ENCODE peak calls at places on chromosomes 5 and 9, in four cellular contexts. U, B, C and Z are unnamed samples.

GRCh38 chr9:18393340-18394130 is 80.4 kb upstream of the ADAMTSL1 start:
- DNase-seq in U (no peak), B (peak; percentile 1), C (no peak), Z (peak; percentile 32)

GRCh38 chr9:22817181-22817580 is 370.6 kb downstream of the DMRTA1 start:
- DNase-seq in U (no peak), B (no peak), C (no peak), Z (no peak)

GRCh38 chr5:172294831-172295230 is 11.3 kb upstream of the UBTD2 start:
- DNase-seq in U (no peak), B (peak; percentile 67), C (no peak), Z (no peak)

GRCh38 chr5:113199122-113199905 is 222.7 kb downstream of the DCP2 start:
- DNase-seq in U (no peak), B (no peak), C (no peak), Z (no peak)

GRCh38 chr9:137062384-137062783 is 8.0 kb downstream of the SAPCD2 start:
- DNase-seq in U (no peak), B (no peak), C (no peak), Z (no peak)

GRCh38 chr5:169201597-169201996 is 99.3 kb downstream of the SLIT3 start:
- DNase-seq in U (no peak), B (no peak), C (peak; percentile 30), Z (no peak)

GRCh38 chr5:53469946-53470687 is 10.3 kb upstream of the FST start:
- DNase-seq in U (no peak), B (no peak), C (no peak), Z (no peak)

GRCh38 chr9:129177443-129177790 is 644 bp downstream of the IER5L start:
- DNase-seq in U (no peak), B (no peak), C (peak; percentile 52), Z (peak; percentile 39)

GRCh38 chr5:134547579-134547978 is 22.1 kb downstream of the JADE2 start:
- DNase-seq in U (no peak), B (no peak), C (no peak), Z (no peak)

GRCh38 chr9:6938447-6938846 is 180.7 kb downstream of the KDM4C start:
- DNase-seq in U (no peak), B (peak; percentile 36), C (no peak), Z (no peak)

GRCh38 chr5:58156354-58156753 is 303.5 kb downstream of the PLK2 start:
- DNase-seq in U (no peak), B (no peak), C (no peak), Z (no peak)

GRCh38 chr5:37005252-37005651 is 128.7 kb downstream of the NIPBL start:
- DNase-seq in U (no peak), B (no peak), C (no peak), Z (no peak)

GRCh38 chr5:119328753-119329602 is 26.8 kb upstream of the TNFAIP8 start:
- DNase-seq in U (no peak), B (no peak), C (no peak), Z (no peak)

GRCh38 chr5:132822650-132823480 is 7.6 kb downstream of the SHROOM1 start:
- DNase-seq in U (no peak), B (no peak), C (no peak), Z (no peak)

GRCh38 chr5:945691-946541 is 53.2 kb downstream of the TRIP13 start:
- DNase-seq in U (no peak), B (no peak), C (no peak), Z (no peak)

GRCh38 chr9:126407125-126407870 is 80.7 kb downstream of the MVB12B start:
- DNase-seq in U (no peak), B (no peak), C (no peak), Z (no peak)

GRCh38 chr5:140293091-140293996 is 9.6 kb downstream of the PFDN1 start:
- DNase-seq in U (no peak), B (peak; percentile 65), C (no peak), Z (no peak)

GRCh38 chr5:17305964-17306725 is 88.7 kb downstream of the BASP1 start:
- DNase-seq in U (no peak), B (peak; percentile 9), C (no peak), Z (peak; percentile 49)

GRCh38 chr9:133023117-133023890 is 7.5 kb upstream of the GTF3C5 start:
- DNase-seq in U (peak; percentile 23), B (no peak), C (no peak), Z (no peak)

GRCh38 chr9:7342229-7342628 is 457.3 kb downstream of the DMAC1 start:
- DNase-seq in U (no peak), B (no peak), C (no peak), Z (no peak)

GRCh38 chr9:21919377-21920362 is 74.5 kb downstream of the CDKN2A start:
- DNase-seq in U (peak; percentile 13), B (peak; percentile 1), C (no peak), Z (peak; percentile 21)

GRCh38 chr5:56183507-56183906 is 49.6 kb downstream of the ANKRD55 start:
- DNase-seq in U (no peak), B (peak; percentile 36), C (no peak), Z (no peak)

GRCh38 chr9:114174876-114175771 is 19.8 kb downstream of the COL27A1 start:
- DNase-seq in U (no peak), B (peak; percentile 99), C (no peak), Z (no peak)

GRCh38 chr5:93221773-93222172 is 359.2 kb downstream of the NR2F1-AS1 start:
- DNase-seq in U (no peak), B (no peak), C (no peak), Z (no peak)

GRCh38 chr9:77901038-77901437 is 130.6 kb downstream of the GNAQ start:
- DNase-seq in U (no peak), B (no peak), C (no peak), Z (no peak)

GRCh38 chr9:108080285-108080684 is 590.7 kb upstream of the KLF4 start:
- DNase-seq in U (no peak), B (no peak), C (no peak), Z (no peak)

GRCh38 chr9:972512-973294 is 3.8 kb upstream of the DMRT3 start:
- DNase-seq in U (no peak), B (no peak), C (no peak), Z (no peak)

GRCh38 chr5:167699434-167699833 is 592.0 kb upstream of the WWC1 start:
- DNase-seq in U (no peak), B (no peak), C (no peak), Z (peak; percentile 50)

GRCh38 chr9:75265525-75265972 is 177.2 kb downstream of the OSTF1 start:
- DNase-seq in U (no peak), B (peak; percentile 30), C (peak; percentile 38), Z (peak; percentile 55)
- TF ChIP-seq FOXM1 in U (no peak), B (no peak), C (no peak), Z (no peak)

DNA sequence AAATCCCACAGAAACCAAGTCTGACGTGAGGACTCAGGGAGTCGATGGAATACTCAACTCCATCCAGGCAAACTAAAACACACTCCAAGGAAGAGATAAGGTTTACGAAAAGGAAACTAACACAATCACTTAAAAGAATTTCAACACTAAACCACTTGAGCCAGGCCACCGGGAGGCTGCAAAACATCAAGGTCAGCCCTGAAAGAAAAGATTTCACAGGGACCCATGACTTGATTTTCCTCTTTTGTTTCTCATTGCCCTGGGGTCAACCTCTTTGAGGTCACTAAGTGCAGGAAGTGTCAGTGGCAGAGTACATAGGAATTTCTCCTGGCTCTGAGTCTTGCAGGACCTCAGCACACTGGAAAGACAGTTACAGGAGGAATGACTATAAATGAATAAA is 77.8 kb upstream of the TARS1 start:
- DNase-seq in U (no peak), B (no peak), C (no peak), Z (no peak)
- TF ChIP-seq FOXK2 in U (no peak), B (no peak), C (no peak), Z (no peak)

DNA sequence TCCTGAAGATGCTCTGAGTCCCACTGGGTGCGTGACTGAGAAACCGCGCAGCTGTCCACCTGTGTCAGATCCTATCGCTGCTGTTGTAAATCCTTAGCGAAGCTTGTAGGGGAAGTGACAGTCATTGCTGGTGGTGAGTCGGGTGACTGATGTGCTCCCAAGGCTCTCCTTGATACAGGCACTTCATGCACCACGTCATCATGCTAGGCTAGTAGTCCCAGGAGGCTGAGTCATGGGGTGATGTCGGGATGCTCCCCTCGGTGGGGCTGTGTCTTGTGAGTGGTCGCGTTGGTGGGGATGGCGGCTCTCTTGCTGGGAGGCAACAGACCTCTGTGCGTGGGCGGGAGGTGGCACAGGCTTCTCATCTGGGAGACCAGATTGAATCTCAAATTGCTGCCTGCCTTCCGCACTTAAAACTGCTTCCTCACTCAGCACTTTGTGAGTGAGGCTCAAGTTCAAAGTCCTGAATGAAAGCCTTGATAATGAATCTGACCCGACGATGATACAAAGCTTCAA is 84.7 kb downstream of the CSNK1A1 start:
- DNase-seq in U (no peak), B (no peak), C (peak; percentile 86), Z (no peak)
- TF ChIP-seq FOXM1 in U (no peak), B (no peak), C (no peak), Z (no peak)

GRCh38 chr9:95057121-95057520 is 260.4 kb downstream of the FANCC start:
- DNase-seq in U (no peak), B (no peak), C (no peak), Z (no peak)
- TF ChIP-seq FOXK2 in U (no peak), B (no peak), C (no peak), Z (no peak)

GRCh38 chr9:134204991-134205578 is 40.7 kb upstream of the RNU6ATAC start:
- DNase-seq in U (no peak), B (peak; percentile 41), C (no peak), Z (no peak)

GRCh38 chr9:134206317-134207300 is 42.2 kb upstream of the RNU6ATAC start:
- DNase-seq in U (no peak), B (no peak), C (no peak), Z (no peak)

GRCh38 chr9:134204041-134204440 is 39.7 kb upstream of the RNU6ATAC start:
- DNase-seq in U (no peak), B (no peak), C (no peak), Z (no peak)

GRCh38 chr9:134203224-134203623 is 38.9 kb upstream of the RNU6ATAC start:
- DNase-seq in U (no peak), B (no peak), C (no peak), Z (no peak)

GRCh38 chr9:134205636-134206316 is 41.4 kb upstream of the RNU6ATAC start:
- DNase-seq in U (no peak), B (no peak), C (peak; percentile 76), Z (no peak)
- TF ChIP-seq FOXM1 in U (no peak), B (no peak), C (no peak), Z (no peak)

GRCh38 chr9:127943746-127944145 is 6.1 kb upstream of the DPM2 start:
- DNase-seq in U (no peak), B (peak; percentile 61), C (peak; percentile 84), Z (peak; percentile 88)
- TF ChIP-seq FOXK2 in U (no peak), B (no peak), C (peak; percentile 29), Z (no peak)

GRCh38 chr5:26023361-26023760 is 1015.0 kb downstream of the CDH9 start:
- DNase-seq in U (no peak), B (no peak), C (no peak), Z (no peak)

GRCh38 chr5:26024774-26025173 is 1013.6 kb downstream of the CDH9 start:
- DNase-seq in U (no peak), B (peak; percentile 5), C (no peak), Z (no peak)
- TF ChIP-seq FOXM1 in U (no peak), B (no peak), C (no peak), Z (no peak)